ENCODE peak calls at places on chromosomes 4 and X, in seven cellular contexts. One of them, this sample, is unnamed.

GRCh38 chrX:48902135-48902534 is 4.4 kb downstream of the PQBP1 start:
- DNase-seq in GM20000: no peak
- DNase-seq in fibroblast of lung: no peak
- DNase-seq in cardiac fibroblast: no peak
- DNase-seq in MCF 10A: no peak
- DNase-seq in AG09309: no peak
- DNase-seq in HFFc6: no peak
- DNase-seq in this sample: no peak

GRCh38 chrX:24259544-24260240 is 54.2 kb downstream of the SUPT20HL2 start:
- DNase-seq in cardiac fibroblast: peak
- DNase-seq in AG09309: peak
- DNase-seq in MCF 10A: peak
- DNase-seq in fibroblast of lung: peak
- DNase-seq in GM20000: peak
- DNase-seq in HFFc6: peak
- DNase-seq in this sample: peak

GRCh38 chr4:48375651-48376291 is 34.4 kb downstream of the SLAIN2 start:
- DNase-seq in cardiac fibroblast: peak
- DNase-seq in AG09309: peak
- DNase-seq in fibroblast of lung: peak
- DNase-seq in GM20000: no peak
- DNase-seq in MCF 10A: peak
- DNase-seq in HFFc6: peak
- DNase-seq in this sample: peak

GRCh38 chr4:25449270-25449669 is 72.2 kb downstream of the ANAPC4 start:
- DNase-seq in fibroblast of lung: peak
- DNase-seq in AG09309: no peak
- DNase-seq in MCF 10A: peak
- DNase-seq in cardiac fibroblast: peak
- DNase-seq in GM20000: no peak
- DNase-seq in HFFc6: peak
- DNase-seq in this sample: no peak

GRCh38 chr4:17647927-17648326 is 33.5 kb downstream of the MED28 start:
- DNase-seq in HFFc6: no peak
- DNase-seq in GM20000: no peak
- DNase-seq in fibroblast of lung: no peak
- DNase-seq in MCF 10A: no peak
- DNase-seq in AG09309: no peak
- DNase-seq in cardiac fibroblast: no peak
- DNase-seq in this sample: no peak

GRCh38 chrX:151019837-151020236 is 36.7 kb downstream of the HMGB3 start:
- DNase-seq in HFFc6: peak
- DNase-seq in AG09309: peak
- DNase-seq in MCF 10A: peak
- DNase-seq in cardiac fibroblast: peak
- DNase-seq in fibroblast of lung: peak
- DNase-seq in GM20000: no peak
- DNase-seq in this sample: no peak

GRCh38 chr4:184232212-184232611 is 14.5 kb upstream of the ENPP6 start:
- DNase-seq in MCF 10A: no peak
- DNase-seq in fibroblast of lung: no peak
- DNase-seq in HFFc6: no peak
- DNase-seq in GM20000: no peak
- DNase-seq in AG09309: no peak
- DNase-seq in cardiac fibroblast: no peak
- DNase-seq in this sample: no peak

GRCh38 chrX:109656774-109657173 is 31.8 kb upstream of the KCNE5 start:
- DNase-seq in HFFc6: no peak
- DNase-seq in GM20000: no peak
- DNase-seq in AG09309: no peak
- DNase-seq in cardiac fibroblast: no peak
- DNase-seq in MCF 10A: no peak
- DNase-seq in fibroblast of lung: no peak
- DNase-seq in this sample: no peak

GRCh38 chr4:76198411-76199237 is 15.0 kb downstream of the SCARB2 start:
- DNase-seq in HFFc6: peak
- DNase-seq in fibroblast of lung: peak
- DNase-seq in AG09309: peak
- DNase-seq in MCF 10A: peak
- DNase-seq in GM20000: peak
- DNase-seq in cardiac fibroblast: peak
- DNase-seq in this sample: peak

GRCh38 chrX:152892499-152892898 is 5.4 kb upstream of the ZNF185 start:
- DNase-seq in fibroblast of lung: no peak
- DNase-seq in HFFc6: no peak
- DNase-seq in GM20000: no peak
- DNase-seq in MCF 10A: no peak
- DNase-seq in AG09309: no peak
- DNase-seq in cardiac fibroblast: no peak
- DNase-seq in this sample: no peak

GRCh38 chr4:168092176-168092712 is at the start of gene ANXA10:
- DNase-seq in fibroblast of lung: no peak
- DNase-seq in AG09309: no peak
- DNase-seq in cardiac fibroblast: no peak
- DNase-seq in GM20000: no peak
- DNase-seq in MCF 10A: no peak
- DNase-seq in HFFc6: no peak
- DNase-seq in this sample: no peak

GRCh38 chr4:15953625-15954024 is 9.3 kb downstream of the FGFBP2 start:
- DNase-seq in cardiac fibroblast: no peak
- DNase-seq in GM20000: no peak
- DNase-seq in MCF 10A: no peak
- DNase-seq in AG09309: no peak
- DNase-seq in HFFc6: no peak
- DNase-seq in fibroblast of lung: no peak
- DNase-seq in this sample: no peak

GRCh38 chrX:119516157-119516702 is 48.0 kb downstream of the SLC25A5 start:
- DNase-seq in MCF 10A: peak
- DNase-seq in fibroblast of lung: peak
- DNase-seq in AG09309: no peak
- DNase-seq in cardiac fibroblast: peak
- DNase-seq in HFFc6: peak
- DNase-seq in GM20000: peak
- DNase-seq in this sample: peak

GRCh38 chr4:144820115-144820514 is 174.2 kb downstream of the HHIP start:
- DNase-seq in cardiac fibroblast: peak
- DNase-seq in MCF 10A: no peak
- DNase-seq in fibroblast of lung: peak
- DNase-seq in HFFc6: peak
- DNase-seq in GM20000: no peak
- DNase-seq in AG09309: peak
- DNase-seq in this sample: no peak

GRCh38 chr4:79087091-79087490 is 147.9 kb upstream of the PAQR3 start:
- DNase-seq in fibroblast of lung: no peak
- DNase-seq in AG09309: no peak
- DNase-seq in MCF 10A: no peak
- DNase-seq in HFFc6: no peak
- DNase-seq in cardiac fibroblast: no peak
- DNase-seq in GM20000: no peak
- DNase-seq in this sample: no peak

DNA sequence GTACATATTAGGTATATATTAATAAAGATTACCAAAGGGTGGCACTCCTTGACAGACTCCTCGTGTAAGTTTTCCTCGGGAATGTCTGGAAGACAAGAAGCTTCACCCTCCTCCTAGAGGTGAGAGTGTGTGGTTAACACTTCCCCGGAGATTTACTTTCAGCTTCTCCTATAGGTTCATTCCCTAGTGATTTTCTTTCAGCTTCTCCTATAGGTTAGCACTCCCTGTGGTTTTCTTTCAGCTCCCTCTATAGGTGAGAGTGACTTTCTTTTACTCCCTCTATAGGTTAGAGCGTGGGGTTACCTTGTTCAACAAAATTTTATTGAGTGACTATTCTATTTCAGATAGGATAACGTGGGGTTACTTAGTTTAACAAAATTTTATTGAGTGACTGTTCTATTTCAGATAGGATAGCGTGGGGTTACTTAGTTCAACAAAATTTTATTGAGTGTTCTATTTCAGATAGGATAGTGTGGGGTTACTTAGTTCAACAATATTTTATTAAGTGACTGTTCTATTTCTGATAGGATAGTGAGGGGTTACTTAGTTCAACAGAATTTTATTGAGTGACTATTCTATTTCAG is 106.0 kb upstream of the PLAC1 start:
- DNase-seq in GM20000: peak
- DNase-seq in MCF 10A: peak
- DNase-seq in fibroblast of lung: peak
- DNase-seq in HFFc6: peak
- DNase-seq in cardiac fibroblast: peak
- DNase-seq in AG09309: no peak
- DNase-seq in this sample: no peak
- TF ChIP-seq CTCF in GM20000: no peak
- TF ChIP-seq CTCF in MCF 10A: peak
- TF ChIP-seq CTCF in fibroblast of lung: peak
- TF ChIP-seq CTCF in HFFc6: peak
- TF ChIP-seq CTCF in cardiac fibroblast: peak
- TF ChIP-seq CTCF in AG09309: peak
- TF ChIP-seq CTCF in this sample: no peak

DNA sequence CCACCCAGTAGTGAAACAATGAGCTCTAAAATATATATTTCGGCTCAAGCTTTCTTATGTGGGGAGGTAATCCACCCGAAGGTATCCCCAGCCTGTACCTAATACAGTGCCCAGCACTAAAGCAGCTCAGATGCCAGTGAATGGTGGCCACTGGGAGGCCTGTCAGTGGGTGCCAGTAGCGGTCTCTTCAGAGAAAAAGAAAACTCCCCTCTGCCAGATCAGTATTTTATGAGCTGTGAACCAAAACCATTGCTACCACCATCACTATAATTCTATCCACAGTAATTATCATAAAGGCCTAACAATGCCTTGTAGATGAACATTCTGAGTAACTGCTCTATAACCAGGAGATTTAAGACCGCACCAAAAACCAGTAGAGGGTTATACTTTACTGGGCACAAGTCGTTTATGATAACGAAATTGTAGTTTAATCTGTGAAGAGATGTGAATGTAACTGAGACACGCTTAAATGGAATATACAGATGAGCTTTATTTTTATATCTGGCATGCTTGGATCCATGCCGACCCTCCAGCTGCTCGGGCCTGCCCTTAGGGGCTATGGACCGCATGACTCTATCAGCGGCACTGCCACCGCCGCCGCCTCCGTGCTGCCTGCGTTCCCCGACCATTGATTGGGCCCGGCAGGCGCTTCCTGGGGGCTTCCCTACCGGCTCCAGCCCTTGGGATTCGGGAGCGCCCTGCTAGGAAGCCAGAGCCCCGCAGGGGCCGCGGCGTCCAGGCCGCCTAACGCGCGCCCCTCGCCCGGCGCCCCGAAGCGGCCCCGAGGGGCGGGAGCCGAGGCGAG is 586 bp upstream of the NFKB1 start:
- DNase-seq in HFFc6: peak
- DNase-seq in GM20000: peak
- DNase-seq in AG09309: no peak
- DNase-seq in cardiac fibroblast: peak
- DNase-seq in fibroblast of lung: peak
- DNase-seq in MCF 10A: peak
- DNase-seq in this sample: peak
- TF ChIP-seq CTCF in HFFc6: no peak
- TF ChIP-seq CTCF in GM20000: no peak
- TF ChIP-seq CTCF in AG09309: peak
- TF ChIP-seq CTCF in cardiac fibroblast: no peak
- TF ChIP-seq CTCF in fibroblast of lung: peak
- TF ChIP-seq CTCF in MCF 10A: no peak
- TF ChIP-seq CTCF in this sample: peak

GRCh38 chrX:154411322-154411980 is at the start of gene TAFAZZIN:
- DNase-seq in fibroblast of lung: peak
- DNase-seq in GM20000: peak
- DNase-seq in HFFc6: peak
- DNase-seq in MCF 10A: peak
- DNase-seq in cardiac fibroblast: peak
- DNase-seq in AG09309: no peak
- DNase-seq in this sample: no peak
- TF ChIP-seq CTCF in fibroblast of lung: no peak
- TF ChIP-seq CTCF in GM20000: no peak
- TF ChIP-seq CTCF in HFFc6: no peak
- TF ChIP-seq CTCF in MCF 10A: no peak
- TF ChIP-seq CTCF in cardiac fibroblast: no peak
- TF ChIP-seq CTCF in AG09309: no peak
- TF ChIP-seq CTCF in this sample: no peak

DNA sequence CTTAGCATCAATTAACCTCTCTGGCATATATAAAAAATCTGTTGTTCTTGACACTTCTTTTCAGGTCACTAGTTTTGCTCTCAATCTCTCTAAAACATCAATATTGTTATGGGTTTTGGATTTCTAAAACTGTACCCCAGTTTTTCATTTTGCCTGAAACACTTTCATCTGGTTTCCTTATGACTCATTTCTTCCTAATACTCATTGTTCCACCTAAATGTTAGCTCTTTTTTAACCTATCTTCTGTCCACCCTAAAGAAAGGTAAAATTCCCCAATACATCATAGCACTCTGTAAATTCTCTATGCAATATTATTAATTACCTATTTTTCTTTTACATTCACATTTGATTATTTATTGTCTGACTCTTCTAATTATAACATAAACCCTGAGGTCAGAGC is 575.5 kb upstream of the NDST4 start:
- DNase-seq in MCF 10A: no peak
- DNase-seq in cardiac fibroblast: no peak
- DNase-seq in AG09309: no peak
- DNase-seq in GM20000: no peak
- DNase-seq in HFFc6: no peak
- DNase-seq in fibroblast of lung: no peak
- DNase-seq in this sample: no peak
- TF ChIP-seq CTCF in MCF 10A: no peak
- TF ChIP-seq CTCF in cardiac fibroblast: no peak
- TF ChIP-seq CTCF in AG09309: no peak
- TF ChIP-seq CTCF in GM20000: no peak
- TF ChIP-seq CTCF in HFFc6: no peak
- TF ChIP-seq CTCF in fibroblast of lung: no peak
- TF ChIP-seq CTCF in this sample: no peak

GRCh38 chr4:181564616-181565015 is 678.6 kb upstream of the TENM3 start:
- DNase-seq in HFFc6: no peak
- DNase-seq in cardiac fibroblast: no peak
- DNase-seq in MCF 10A: no peak
- DNase-seq in AG09309: no peak
- DNase-seq in fibroblast of lung: peak
- DNase-seq in GM20000: no peak
- DNase-seq in this sample: no peak

GRCh38 chr4:181566490-181566889 is 676.7 kb upstream of the TENM3 start:
- DNase-seq in MCF 10A: no peak
- DNase-seq in HFFc6: no peak
- DNase-seq in cardiac fibroblast: peak
- DNase-seq in AG09309: peak
- DNase-seq in GM20000: no peak
- DNase-seq in fibroblast of lung: peak
- DNase-seq in this sample: no peak

DNA sequence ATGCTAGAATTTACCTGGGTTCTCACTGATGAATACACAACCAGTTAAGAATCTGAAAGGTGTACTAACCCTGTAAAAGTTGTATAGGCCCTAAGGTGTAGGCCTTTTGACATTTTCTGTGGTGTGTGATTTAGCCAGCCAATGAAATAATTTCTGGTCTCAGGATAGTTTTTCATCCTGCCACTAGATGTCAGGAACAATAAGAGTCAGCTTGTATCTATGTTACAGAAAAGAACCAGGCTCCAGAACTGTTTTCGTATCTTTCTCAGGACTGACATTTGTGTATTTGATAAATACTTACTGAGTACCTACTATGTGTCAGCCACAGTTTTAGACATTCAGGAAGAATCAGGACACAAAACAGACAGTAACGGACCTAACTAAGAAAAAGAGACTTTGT is 673.6 kb upstream of the TENM3 start:
- DNase-seq in GM20000: peak
- DNase-seq in fibroblast of lung: peak
- DNase-seq in HFFc6: peak
- DNase-seq in MCF 10A: peak
- DNase-seq in cardiac fibroblast: peak
- DNase-seq in AG09309: peak
- DNase-seq in this sample: no peak
- TF ChIP-seq CTCF in GM20000: no peak
- TF ChIP-seq CTCF in fibroblast of lung: peak
- TF ChIP-seq CTCF in HFFc6: peak
- TF ChIP-seq CTCF in MCF 10A: peak
- TF ChIP-seq CTCF in cardiac fibroblast: peak
- TF ChIP-seq CTCF in AG09309: peak
- TF ChIP-seq CTCF in this sample: peak